ENCODE peak calls at places on chromosomes 3 and 15, in ten cellular contexts. B is H1, H is transverse colon, S is suprapubic skin, Q is stomach, V is GM12878, I is prostate gland, Z is GM23338, X is endothelial cell of umbilical vein, W is upper lobe of left lung. Y is an unnamed sample.

GRCh38 chr3:50246517-50246954 is 10.5 kb downstream of the GNAI2 start:
- DNase-seq in B (no peak), H (peak; percentile 55), S (no peak), V (no peak), Q (no peak), I (no peak), X (peak; percentile 78), W (no peak), Z (peak; percentile 52), Y (no peak)

GRCh38 chr3:4888913-4889846 is 90.1 kb upstream of the BHLHE40 start:
- DNase-seq in Q (no peak), B (no peak), X (no peak), S (no peak), W (no peak), V (peak; percentile 71), H (no peak), I (no peak), Z (no peak), Y (no peak)

GRCh38 chr3:149134560-149134959 is 5.1 kb downstream of the HPS3 start:
- DNase-seq in W (no peak), V (no peak), H (no peak), B (no peak), Q (no peak), X (no peak), S (no peak), Z (no peak), I (no peak), Y (peak; percentile 15)

GRCh38 chr3:41434781-41435180 is 235.5 kb downstream of the CTNNB1 start:
- DNase-seq in S (no peak), I (no peak), H (no peak), V (no peak), B (no peak), X (no peak), W (no peak), Q (no peak), Z (no peak), Y (no peak)

GRCh38 chr3:138186803-138187295 is 252 bp upstream of the ARMC8 start:
- DNase-seq in X (peak; percentile 94), S (peak; percentile 92), B (no peak), Q (peak; percentile 93), H (peak; percentile 94), Z (peak; percentile 93), V (peak; percentile 54), I (peak; percentile 88), W (peak; percentile 97), Y (no peak)

GRCh38 chr15:49423021-49423420 is at the start of gene FGF7:
- DNase-seq in H (no peak), Z (peak; percentile 10), S (no peak), Q (no peak), V (no peak), B (no peak), X (no peak), W (no peak), I (no peak), Y (no peak)

GRCh38 chr3:126081618-126082333 is 2.1 kb downstream of the SLC41A3 start:
- DNase-seq in Q (peak; percentile 38), X (no peak), B (no peak), V (no peak), H (no peak), S (no peak), I (no peak), Z (peak; percentile 33), W (peak; percentile 69), Y (peak; percentile 22)

GRCh38 chr3:120649735-120650705 is 32.0 kb downstream of the HGD start:
- DNase-seq in Q (no peak), W (no peak), B (no peak), H (no peak), V (no peak), X (no peak), S (no peak), Z (no peak), I (no peak), Y (no peak)

GRCh38 chr3:12916159-12916558 is 74.8 kb upstream of the RPL32 start:
- DNase-seq in X (no peak), V (no peak), I (no peak), Q (no peak), H (peak; percentile 20), W (no peak), Z (no peak), B (no peak), S (no peak), Y (no peak)

GRCh38 chr15:86076468-86076867 is 3.2 kb upstream of the AGBL1 start:
- DNase-seq in I (no peak), H (no peak), X (no peak), Z (no peak), Q (no peak), B (no peak), S (no peak), V (no peak), W (no peak), Y (no peak)

GRCh38 chr3:49158108-49158709 is 7.9 kb downstream of the CCDC71 start:
- DNase-seq in S (no peak), Q (peak; percentile 62), I (no peak), Z (peak; percentile 87), V (peak; percentile 13), B (no peak), W (no peak), X (no peak), H (peak; percentile 64), Y (no peak)

GRCh38 chr3:119297169-119297568 is 3.0 kb downstream of the ARHGAP31 start:
- DNase-seq in W (no peak), S (no peak), I (no peak), X (peak; percentile 63), Z (no peak), V (no peak), B (no peak), H (no peak), Q (no peak), Y (no peak)

GRCh38 chr3:17514597-17514996 is 227.8 kb downstream of the TBC1D5 start:
- DNase-seq in H (no peak), W (no peak), X (no peak), V (no peak), S (no peak), I (no peak), Q (no peak), Z (no peak), B (no peak), Y (no peak)

GRCh38 chr3:141414141-141414689 is 45.9 kb downstream of the ZBTB38 start:
- DNase-seq in V (no peak), S (no peak), Z (no peak), Q (no peak), H (no peak), W (no peak), B (no peak), I (no peak), X (no peak), Y (no peak)

GRCh38 chr3:141412087-141412935 is 44.0 kb downstream of the ZBTB38 start:
- DNase-seq in B (no peak), H (peak; percentile 64), Q (peak; percentile 60), S (no peak), W (no peak), V (no peak), X (peak; percentile 88), I (peak; percentile 69), Z (peak; percentile 56), Y (no peak)

GRCh38 chr3:141412936-141413354 is 44.6 kb downstream of the ZBTB38 start:
- DNase-seq in X (peak; percentile 95), H (peak; percentile 76), Q (peak; percentile 93), I (peak; percentile 88), V (no peak), Z (no peak), S (peak; percentile 95), B (no peak), W (peak; percentile 56), Y (no peak)

GRCh38 chr3:141414800-141415462 is 46.6 kb downstream of the ZBTB38 start:
- DNase-seq in I (no peak), W (no peak), X (no peak), Q (no peak), B (no peak), V (no peak), S (no peak), H (no peak), Z (no peak), Y (no peak)

GRCh38 chr3:141413387-141414140 is 45.3 kb downstream of the ZBTB38 start:
- DNase-seq in H (no peak), Q (no peak), V (no peak), B (no peak), I (no peak), Z (no peak), S (no peak), W (no peak), X (no peak), Y (no peak)
- TF ChIP-seq POLR2AphosphoS5 in H (no peak), Q (no peak), V (no peak), B (no peak), I (no peak), Z (no peak), S (no peak), W (no peak), X (no peak), Y (no peak)

GRCh38 chr15:32857732-32858131 is 139.9 kb downstream of the GREM1 start:
- DNase-seq in Q (no peak), I (no peak), S (no peak), B (no peak), Z (no peak), V (no peak), X (no peak), H (no peak), W (no peak), Y (no peak)
- H3K4me1 ChIP-seq in Q (peaks cover 23% of the 10 kb centered on the region), I (no peaks in the 10 kb centered on the region), S (peaks cover 12% of the 10 kb centered on the region), B (peaks cover 2% of the 10 kb centered on the region), Z (no peaks in the 10 kb centered on the region), V (peaks cover 8% of the 10 kb centered on the region), X (peaks cover 21% of the 10 kb centered on the region), H (no peaks in the 10 kb centered on the region), W (no peaks in the 10 kb centered on the region), Y (peaks cover 4% of the 10 kb centered on the region)

DNA sequence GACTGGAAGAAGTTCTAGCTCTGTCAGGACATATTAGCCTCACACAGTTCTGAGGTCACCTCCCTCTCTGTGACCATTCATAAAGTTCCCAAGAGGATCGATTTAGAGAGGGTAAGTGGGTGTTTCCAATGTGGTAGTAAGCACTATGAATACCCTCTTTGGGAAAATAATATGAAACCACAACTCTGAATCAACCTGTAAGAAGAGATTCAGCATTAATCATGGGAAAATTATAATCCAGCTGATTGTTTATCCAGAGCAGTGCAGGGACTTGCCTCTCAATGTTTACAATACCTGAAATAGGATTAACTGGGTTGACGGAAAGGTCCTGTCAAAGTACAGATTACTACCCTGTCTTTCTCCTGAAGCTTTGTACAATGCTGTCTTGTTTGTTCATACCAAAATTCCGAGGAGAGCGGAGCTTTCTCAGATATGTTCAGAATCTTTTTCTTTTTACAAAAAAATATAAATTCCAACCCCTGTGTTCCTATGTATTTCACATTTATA is 302.9 kb upstream of the DPPA4 start:
- DNase-seq in S (no peak), I (no peak), Q (no peak), W (no peak), X (no peak), B (no peak), Z (no peak), V (no peak), H (no peak), Y (no peak)
- TF ChIP-seq CTCF in S (no peak), I (no peak), Q (no peak), W (no peak), X (no peak), B (no peak), Z (no peak), V (no peak), H (no peak), Y (no peak)

DNA sequence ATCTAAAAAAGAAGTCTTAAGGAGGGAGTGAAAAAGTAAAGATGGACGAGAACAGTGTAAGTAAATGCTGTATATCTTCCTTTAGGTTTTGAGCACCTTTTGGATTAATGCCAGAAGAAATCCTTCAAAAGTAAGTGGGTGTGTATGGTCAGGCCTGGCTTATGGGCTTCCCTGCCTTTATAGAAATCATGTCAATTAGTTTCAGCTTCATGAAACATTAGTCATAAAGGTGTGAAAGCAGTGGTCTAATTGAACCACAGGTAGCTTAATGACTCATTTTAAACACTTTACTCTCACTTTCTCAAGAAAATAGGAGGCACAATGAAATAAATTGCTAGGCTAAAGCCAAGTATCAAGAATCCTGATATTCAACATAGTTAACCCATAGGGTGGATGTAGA is 467.4 kb upstream of the DPPA4 start:
- DNase-seq in H (no peak), Q (no peak), Z (no peak), B (no peak), S (no peak), I (no peak), W (no peak), X (no peak), V (no peak), Y (no peak)
- TF ChIP-seq POLR2AphosphoS5 in H (no peak), Q (no peak), Z (no peak), B (no peak), S (no peak), I (no peak), W (no peak), X (no peak), V (no peak), Y (no peak)

Y was measured in Panc1.